ENCODE peak calls at places on chromosomes 5 and 9, in six cellular contexts. I, E, X, V, Q and R are unnamed samples.

GRCh38 chr5:2776338-2777302 is 25.1 kb upstream of the IRX2 start:
- DNase-seq in I (no peak), E (no peak), X (no peak), V (no peak), Q (no peak), R (no peak)

GRCh38 chr5:154857091-154857533 is 1.3 kb upstream of the CNOT8 start:
- DNase-seq in I (no peak), E (no peak), X (no peak), V (no peak), Q (no peak), R (no peak)

GRCh38 chr9:135990468-135991429 is 29.6 kb upstream of the UBAC1 start:
- DNase-seq in I (peak; percentile 57), E (peak; percentile 81), X (peak; percentile 51), V (no peak), Q (peak; percentile 91), R (no peak)

GRCh38 chr5:66074891-66075290 is 69.2 kb upstream of the SREK1 start:
- DNase-seq in I (no peak), E (no peak), X (no peak), V (no peak), Q (no peak), R (no peak)

GRCh38 chr5:2131826-2132496 is 249.2 kb upstream of the IRX4 start:
- DNase-seq in I (no peak), E (no peak), X (no peak), V (no peak), Q (no peak), R (no peak)

GRCh38 chr9:113526841-113527240 is 63.3 kb downstream of the RGS3 start:
- DNase-seq in I (no peak), E (no peak), X (no peak), V (peak; percentile 61), Q (no peak), R (no peak)

GRCh38 chr5:65961644-65962043 is 35.3 kb downstream of the ERBIN start:
- DNase-seq in I (no peak), E (no peak), X (peak; percentile 64), V (no peak), Q (peak; percentile 28), R (no peak)

GRCh38 chr9:36092509-36093215 is 43.9 kb upstream of the GLIPR2 start:
- DNase-seq in I (no peak), E (no peak), X (peak; percentile 53), V (no peak), Q (no peak), R (no peak)

GRCh38 chr9:112048924-112049785 is 125.9 kb downstream of the SUSD1 start:
- DNase-seq in I (no peak), E (no peak), X (no peak), V (no peak), Q (no peak), R (no peak)

DNA sequence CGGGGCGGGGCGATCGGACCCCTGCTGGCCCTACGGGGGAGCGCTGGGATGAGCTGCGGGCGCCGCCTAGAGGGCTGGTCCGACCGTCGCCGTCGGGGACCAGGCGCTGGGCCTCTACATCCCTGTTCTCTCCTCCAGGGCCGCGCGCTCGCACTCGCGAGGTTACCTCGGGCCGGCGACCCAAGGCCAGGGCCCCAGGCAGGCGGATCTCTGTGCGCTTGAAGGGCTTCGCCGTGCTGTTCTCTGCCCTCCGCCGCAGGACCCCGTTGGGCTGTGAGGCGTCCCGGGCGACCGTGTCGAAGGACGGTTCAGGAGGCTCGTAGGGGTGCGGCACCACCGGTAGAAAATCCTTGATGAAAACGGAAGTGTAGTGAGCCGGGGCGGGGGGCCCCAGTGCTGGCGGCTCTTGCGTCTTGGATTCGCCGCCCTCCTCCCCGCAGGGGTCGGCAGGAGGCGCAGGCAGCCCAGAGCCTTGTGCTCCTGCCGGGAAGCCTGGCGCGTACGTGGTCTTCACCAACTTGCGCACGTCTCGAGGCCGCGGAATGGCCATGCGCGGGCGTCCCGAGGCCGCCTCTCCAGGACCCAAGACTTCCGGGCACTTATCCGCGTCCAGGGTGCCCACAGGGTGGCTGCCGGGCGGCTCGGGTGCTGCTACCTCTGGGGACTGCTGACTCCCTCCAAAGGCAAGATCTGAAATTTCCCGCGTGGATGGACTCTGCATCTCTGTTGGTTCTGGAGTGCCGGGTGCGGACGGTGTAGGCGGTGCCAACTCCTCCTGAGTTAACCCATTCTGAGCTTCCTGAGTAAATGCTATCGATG is 2.0 kb downstream of the PROB1 start:
- DNase-seq in I (peak; percentile 53), E (peak; percentile 66), X (peak; percentile 64), V (peak; percentile 84), Q (no peak), R (no peak)
- H3K27ac ChIP-seq in I (no peak overlapping the region), E (no peak overlapping the region), X (no peak overlapping the region), V (no peak overlapping the region), Q (no peak overlapping the region), R (no peak overlapping the region)

DNA sequence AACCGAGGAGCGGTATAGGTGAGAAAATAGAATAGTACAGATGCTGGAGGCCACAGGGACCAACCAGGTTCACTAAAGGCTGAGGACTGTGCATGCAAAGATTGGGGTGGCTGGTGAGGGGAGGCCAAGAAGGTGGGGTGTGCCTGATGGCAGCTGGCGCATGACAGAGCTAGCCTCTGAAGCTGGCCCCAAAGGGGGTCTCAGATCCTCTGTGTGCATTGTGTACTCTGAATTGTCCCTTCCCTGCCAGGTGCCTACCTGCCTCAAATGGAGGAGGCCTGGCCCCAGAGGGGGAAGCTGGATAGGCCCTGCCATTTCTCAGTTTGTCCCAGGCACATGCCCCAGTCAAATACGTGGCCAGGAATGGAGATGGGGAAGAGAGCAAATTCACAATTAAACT is 63.1 kb downstream of the CRB2 start:
- DNase-seq in I (no peak), E (no peak), X (no peak), V (no peak), Q (no peak), R (no peak)
- H3K4me1 ChIP-seq in I (no peaks in the 10 kb centered on the region), E (peaks cover 17% of the 10 kb centered on the region), X (no peaks in the 10 kb centered on the region), V (no peaks in the 10 kb centered on the region), Q (no peaks in the 10 kb centered on the region), R (no peaks in the 10 kb centered on the region)

GRCh38 chr9:27367922-27368316 is 71.0 kb upstream of the EQTN start:
- DNase-seq in I (no peak), E (no peak), X (no peak), V (no peak), Q (no peak), R (no peak)

GRCh38 chr9:27368317-27368985 is 71.5 kb upstream of the EQTN start:
- DNase-seq in I (no peak), E (no peak), X (no peak), V (no peak), Q (no peak), R (no peak)

GRCh38 chr9:27365977-27366376 is 69.0 kb upstream of the EQTN start:
- DNase-seq in I (no peak), E (no peak), X (no peak), V (no peak), Q (no peak), R (no peak)

GRCh38 chr9:27369591-27369990 is 72.6 kb upstream of the EQTN start:
- DNase-seq in I (no peak), E (no peak), X (no peak), V (no peak), Q (no peak), R (no peak)

GRCh38 chr9:27367175-27367798 is 70.3 kb upstream of the EQTN start:
- DNase-seq in I (no peak), E (no peak), X (no peak), V (no peak), Q (no peak), R (no peak)
- H3K4me3 ChIP-seq in I (no peak overlapping the region), E (no peak overlapping the region), X (no peak overlapping the region), V (no peak overlapping the region), Q (no peak overlapping the region), R (no peak overlapping the region)

GRCh38 chr5:134638760-134639201 is 6.2 kb upstream of the SAR1B start:
- DNase-seq in I (no peak), E (no peak), X (no peak), V (no peak), Q (no peak), R (peak; percentile 5)
- H3K27ac ChIP-seq in I (no peak overlapping the region), E (no peak overlapping the region), X (no peak overlapping the region), V (no peak overlapping the region), Q (no peak overlapping the region), R (no peak overlapping the region)

GRCh38 chr5:170284231-170284630 is 13.3 kb downstream of the LCP2 start:
- DNase-seq in I (no peak), E (no peak), X (no peak), V (no peak), Q (no peak), R (no peak)
- H3K4me1 ChIP-seq in I (peaks cover 9% of the 10 kb centered on the region), E (no peaks in the 10 kb centered on the region), X (no peaks in the 10 kb centered on the region), V (peaks cover 33% of the 10 kb centered on the region), Q (peaks cover 5% of the 10 kb centered on the region), R (no peaks in the 10 kb centered on the region)

GRCh38 chr9:132546148-132547051 is 36.0 kb upstream of the BARHL1 start:
- DNase-seq in I (no peak), E (peak; percentile 71), X (peak; percentile 49), V (no peak), Q (peak; percentile 62), R (no peak)
- H3K4me3 ChIP-seq in I (no peak overlapping the region), E (peak overlapping the region; percentile 11), X (no peak overlapping the region), V (no peak overlapping the region), Q (no peak overlapping the region), R (no peak overlapping the region)

DNA sequence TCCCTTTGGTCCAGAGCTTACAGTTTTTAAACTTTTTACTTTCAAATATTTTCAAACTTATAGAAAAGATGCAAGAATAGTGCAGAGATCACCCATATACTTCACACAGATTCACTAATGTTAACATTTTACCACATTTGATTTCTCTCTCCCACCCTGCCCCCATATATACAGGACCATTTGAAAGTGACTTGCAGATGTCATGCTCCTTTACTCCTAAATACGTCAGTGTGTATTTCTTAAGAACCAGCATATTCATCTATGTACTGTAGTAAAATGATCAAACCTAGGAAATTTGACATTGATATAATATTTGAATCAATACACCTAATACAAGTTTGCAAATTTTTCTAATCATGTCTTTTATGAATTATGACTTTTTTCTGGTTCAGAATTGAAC is 100.4 kb upstream of the CHD1 start:
- DNase-seq in I (no peak), E (no peak), X (no peak), V (no peak), Q (no peak), R (no peak)
- H3K27ac ChIP-seq in I (no peak overlapping the region), E (no peak overlapping the region), X (no peak overlapping the region), V (no peak overlapping the region), Q (no peak overlapping the region), R (no peak overlapping the region)

GRCh38 chr9:101836021-101836420 is 97.6 kb upstream of the GRIN3A start:
- DNase-seq in I (no peak), E (no peak), X (no peak), V (no peak), Q (no peak), R (no peak)

DNA sequence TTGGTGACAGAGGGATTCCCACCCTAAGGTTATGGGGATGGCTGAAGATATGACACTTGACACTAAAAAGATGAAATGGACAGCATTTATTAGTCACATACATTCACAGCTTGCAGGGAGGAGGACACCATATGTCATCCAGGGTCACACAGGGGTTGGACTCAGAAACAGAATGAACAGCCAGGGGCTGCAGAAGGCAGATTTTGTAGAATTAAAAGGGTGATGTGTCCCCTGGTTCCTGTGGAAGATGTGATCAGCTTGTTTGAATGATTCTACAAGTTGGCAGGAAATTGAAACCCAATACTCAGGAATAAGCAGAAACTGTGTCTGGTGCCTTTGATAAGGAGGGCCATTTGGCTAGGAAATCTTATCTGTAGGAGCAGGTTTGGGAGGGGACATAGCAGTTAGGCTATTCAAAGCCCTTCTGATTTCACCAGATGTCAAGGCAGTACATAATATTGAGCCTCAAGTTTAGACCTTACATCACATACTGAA is 102.3 kb upstream of the GRIN3A start:
- DNase-seq in I (no peak), E (no peak), X (no peak), V (no peak), Q (peak; percentile 81), R (no peak)
- H3K4me1 ChIP-seq in I (no peaks in the 10 kb centered on the region), E (no peaks in the 10 kb centered on the region), X (no peaks in the 10 kb centered on the region), V (no peaks in the 10 kb centered on the region), Q (peaks cover 13% of the 10 kb centered on the region), R (no peaks in the 10 kb centered on the region)

GRCh38 chr9:82549174-82549821 is 513.6 kb downstream of the RASEF start:
- DNase-seq in I (no peak), E (no peak), X (no peak), V (no peak), Q (no peak), R (no peak)
- H3K4me3 ChIP-seq in I (no peak overlapping the region), E (no peak overlapping the region), X (no peak overlapping the region), V (no peak overlapping the region), Q (no peak overlapping the region), R (no peak overlapping the region)